ENCODE peak calls at places on chromosomes 12 and 14, in ten cellular contexts. One of them, this sample, is unnamed.

GRCh38 chr14:106039400-106039799 is 513.0 kb downstream of the TMEM121 start:
- DNase-seq in GM12864: no peak
- DNase-seq in RWPE1: peak; percentile 7
- DNase-seq in activated B cell treated with CpG ODN at 0.5 μM for 24 hours: peak; percentile 24
- DNase-seq in prostate gland: no peak
- DNase-seq in coronary artery: no peak
- DNase-seq in HFFc6: no peak
- DNase-seq in MCF 10A: peak; percentile 35
- DNase-seq in mammary epithelial cell: no peak
- DNase-seq in GM20000: peak; percentile 9
- DNase-seq in this sample: peak; percentile 56

GRCh38 chr14:35287481-35288013 is 4.6 kb upstream of the PSMA6 start:
- DNase-seq in mammary epithelial cell: peak; percentile 52
- DNase-seq in GM12864: peak; percentile 22
- DNase-seq in RWPE1: no peak
- DNase-seq in coronary artery: no peak
- DNase-seq in activated B cell treated with CpG ODN at 0.5 μM for 24 hours: no peak
- DNase-seq in prostate gland: no peak
- DNase-seq in HFFc6: no peak
- DNase-seq in GM20000: no peak
- DNase-seq in MCF 10A: peak; percentile 62
- DNase-seq in this sample: no peak

GRCh38 chr14:82725188-82725587 is 1191.5 kb upstream of the SEL1L start:
- DNase-seq in mammary epithelial cell: no peak
- DNase-seq in GM12864: no peak
- DNase-seq in GM20000: no peak
- DNase-seq in RWPE1: no peak
- DNase-seq in activated B cell treated with CpG ODN at 0.5 μM for 24 hours: no peak
- DNase-seq in coronary artery: no peak
- DNase-seq in MCF 10A: peak; percentile 45
- DNase-seq in HFFc6: no peak
- DNase-seq in prostate gland: no peak
- DNase-seq in this sample: no peak

GRCh38 chr12:120849765-120850164 is 54.4 kb downstream of the SPPL3 start:
- DNase-seq in prostate gland: peak; percentile 21
- DNase-seq in activated B cell treated with CpG ODN at 0.5 μM for 24 hours: no peak
- DNase-seq in RWPE1: peak; percentile 60
- DNase-seq in mammary epithelial cell: peak; percentile 88
- DNase-seq in MCF 10A: peak; percentile 63
- DNase-seq in GM12864: no peak
- DNase-seq in coronary artery: no peak
- DNase-seq in GM20000: no peak
- DNase-seq in HFFc6: peak; percentile 42
- DNase-seq in this sample: no peak

GRCh38 chr12:85825751-85826150 is 10.5 kb downstream of the RASSF9 start:
- DNase-seq in RWPE1: no peak
- DNase-seq in MCF 10A: no peak
- DNase-seq in GM12864: no peak
- DNase-seq in activated B cell treated with CpG ODN at 0.5 μM for 24 hours: no peak
- DNase-seq in coronary artery: no peak
- DNase-seq in HFFc6: no peak
- DNase-seq in prostate gland: no peak
- DNase-seq in mammary epithelial cell: peak; percentile 89
- DNase-seq in GM20000: no peak
- DNase-seq in this sample: no peak

GRCh38 chr14:91041450-91041849 is 19.0 kb downstream of the RPS6KA5 start:
- DNase-seq in GM12864: no peak
- DNase-seq in mammary epithelial cell: no peak
- DNase-seq in coronary artery: no peak
- DNase-seq in GM20000: no peak
- DNase-seq in activated B cell treated with CpG ODN at 0.5 μM for 24 hours: no peak
- DNase-seq in prostate gland: no peak
- DNase-seq in HFFc6: no peak
- DNase-seq in RWPE1: no peak
- DNase-seq in MCF 10A: no peak
- DNase-seq in this sample: no peak

GRCh38 chr12:51323966-51324895 is at the start of gene BIN2:
- DNase-seq in mammary epithelial cell: no peak
- DNase-seq in prostate gland: no peak
- DNase-seq in RWPE1: no peak
- DNase-seq in GM20000: peak; percentile 84
- DNase-seq in GM12864: no peak
- DNase-seq in coronary artery: no peak
- DNase-seq in activated B cell treated with CpG ODN at 0.5 μM for 24 hours: peak; percentile 91
- DNase-seq in HFFc6: no peak
- DNase-seq in MCF 10A: no peak
- DNase-seq in this sample: peak; percentile 98

GRCh38 chr14:75562048-75562447 is 16.4 kb upstream of the FLVCR2 start:
- DNase-seq in activated B cell treated with CpG ODN at 0.5 μM for 24 hours: no peak
- DNase-seq in RWPE1: no peak
- DNase-seq in HFFc6: no peak
- DNase-seq in prostate gland: no peak
- DNase-seq in mammary epithelial cell: peak; percentile 34
- DNase-seq in MCF 10A: peak; percentile 26
- DNase-seq in GM12864: no peak
- DNase-seq in coronary artery: no peak
- DNase-seq in GM20000: no peak
- DNase-seq in this sample: no peak

GRCh38 chr14:89331398-89331797 is 85.6 kb downstream of the FOXN3 start:
- DNase-seq in prostate gland: no peak
- DNase-seq in HFFc6: no peak
- DNase-seq in mammary epithelial cell: no peak
- DNase-seq in activated B cell treated with CpG ODN at 0.5 μM for 24 hours: no peak
- DNase-seq in GM20000: peak; percentile 60
- DNase-seq in MCF 10A: no peak
- DNase-seq in RWPE1: no peak
- DNase-seq in coronary artery: no peak
- DNase-seq in GM12864: peak; percentile 92
- DNase-seq in this sample: peak; percentile 23

GRCh38 chr12:23657598-23657997 is 291.9 kb downstream of the SOX5 start:
- DNase-seq in coronary artery: no peak
- DNase-seq in MCF 10A: no peak
- DNase-seq in GM12864: no peak
- DNase-seq in RWPE1: no peak
- DNase-seq in GM20000: no peak
- DNase-seq in mammary epithelial cell: no peak
- DNase-seq in prostate gland: no peak
- DNase-seq in activated B cell treated with CpG ODN at 0.5 μM for 24 hours: no peak
- DNase-seq in HFFc6: no peak
- DNase-seq in this sample: no peak

GRCh38 chr12:67534671-67535070 is 113.9 kb upstream of the DYRK2 start:
- DNase-seq in HFFc6: peak; percentile 85
- DNase-seq in mammary epithelial cell: peak; percentile 70
- DNase-seq in GM12864: no peak
- DNase-seq in GM20000: no peak
- DNase-seq in MCF 10A: peak; percentile 79
- DNase-seq in coronary artery: no peak
- DNase-seq in prostate gland: no peak
- DNase-seq in RWPE1: peak; percentile 77
- DNase-seq in activated B cell treated with CpG ODN at 0.5 μM for 24 hours: no peak
- DNase-seq in this sample: no peak

GRCh38 chr12:105337391-105337790 is 6.9 kb downstream of the C12orf75 start:
- DNase-seq in RWPE1: no peak
- DNase-seq in coronary artery: no peak
- DNase-seq in GM20000: no peak
- DNase-seq in mammary epithelial cell: no peak
- DNase-seq in GM12864: no peak
- DNase-seq in prostate gland: no peak
- DNase-seq in MCF 10A: no peak
- DNase-seq in HFFc6: no peak
- DNase-seq in activated B cell treated with CpG ODN at 0.5 μM for 24 hours: no peak
- DNase-seq in this sample: peak; percentile 87

DNA sequence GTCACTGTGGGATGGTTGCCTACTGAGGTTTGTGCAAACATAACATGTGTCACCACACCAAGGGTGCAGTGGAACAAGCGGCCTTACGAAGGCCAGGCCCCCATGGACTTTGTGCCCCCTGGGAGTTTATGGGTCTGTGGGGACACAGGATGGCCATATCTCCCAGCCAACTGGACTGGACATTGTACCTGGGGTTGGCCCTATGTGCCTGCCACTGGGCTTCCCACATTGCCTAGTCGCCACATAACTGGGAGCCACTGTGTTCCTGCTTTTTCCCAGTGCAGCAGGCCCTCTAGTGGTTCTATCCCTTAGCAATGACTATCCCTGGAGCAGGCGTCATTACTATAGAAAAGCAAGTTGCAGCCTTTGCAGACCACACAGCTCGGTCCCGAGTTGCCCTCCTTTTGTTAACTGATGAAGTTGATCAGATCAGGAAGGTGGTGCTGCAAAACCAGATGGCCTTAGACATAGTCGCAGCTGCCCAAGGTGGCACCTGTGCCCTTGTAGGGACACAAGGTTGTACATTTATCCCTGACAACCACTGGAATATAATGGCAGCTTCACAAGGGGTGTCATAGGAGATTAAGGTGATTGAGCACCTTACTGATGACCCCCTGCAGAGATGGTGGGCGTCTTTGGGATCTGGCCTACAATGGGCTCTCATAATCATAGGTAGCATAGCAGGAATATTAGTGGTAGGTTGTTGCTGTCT is 15.2 kb upstream of the RNASE12 start:
- DNase-seq in RWPE1: no peak
- DNase-seq in HFFc6: peak; percentile 49
- DNase-seq in MCF 10A: peak; percentile 60
- DNase-seq in GM12864: no peak
- DNase-seq in prostate gland: peak; percentile 26
- DNase-seq in activated B cell treated with CpG ODN at 0.5 μM for 24 hours: no peak
- DNase-seq in GM20000: peak; percentile 21
- DNase-seq in mammary epithelial cell: peak; percentile 47
- DNase-seq in coronary artery: no peak
- DNase-seq in this sample: peak; percentile 73
- TF ChIP-seq CTCF in RWPE1: peak; percentile 36
- TF ChIP-seq CTCF in HFFc6: peak; percentile 80
- TF ChIP-seq CTCF in MCF 10A: peak; percentile 54
- TF ChIP-seq CTCF in GM12864: peak; percentile 56
- TF ChIP-seq CTCF in prostate gland: peak; percentile 38
- TF ChIP-seq CTCF in activated B cell treated with CpG ODN at 0.5 μM for 24 hours: no peak
- TF ChIP-seq CTCF in GM20000: peak; percentile 16
- TF ChIP-seq CTCF in mammary epithelial cell: peak; percentile 77
- TF ChIP-seq CTCF in coronary artery: no peak
- TF ChIP-seq CTCF in this sample: peak; percentile 67

GRCh38 chr14:87332001-87332400 is 661.0 kb downstream of the GALC start:
- DNase-seq in HFFc6: no peak
- DNase-seq in prostate gland: no peak
- DNase-seq in RWPE1: peak; percentile 32
- DNase-seq in coronary artery: no peak
- DNase-seq in MCF 10A: peak; percentile 59
- DNase-seq in activated B cell treated with CpG ODN at 0.5 μM for 24 hours: no peak
- DNase-seq in mammary epithelial cell: peak; percentile 71
- DNase-seq in GM20000: no peak
- DNase-seq in GM12864: no peak
- DNase-seq in this sample: no peak

DNA sequence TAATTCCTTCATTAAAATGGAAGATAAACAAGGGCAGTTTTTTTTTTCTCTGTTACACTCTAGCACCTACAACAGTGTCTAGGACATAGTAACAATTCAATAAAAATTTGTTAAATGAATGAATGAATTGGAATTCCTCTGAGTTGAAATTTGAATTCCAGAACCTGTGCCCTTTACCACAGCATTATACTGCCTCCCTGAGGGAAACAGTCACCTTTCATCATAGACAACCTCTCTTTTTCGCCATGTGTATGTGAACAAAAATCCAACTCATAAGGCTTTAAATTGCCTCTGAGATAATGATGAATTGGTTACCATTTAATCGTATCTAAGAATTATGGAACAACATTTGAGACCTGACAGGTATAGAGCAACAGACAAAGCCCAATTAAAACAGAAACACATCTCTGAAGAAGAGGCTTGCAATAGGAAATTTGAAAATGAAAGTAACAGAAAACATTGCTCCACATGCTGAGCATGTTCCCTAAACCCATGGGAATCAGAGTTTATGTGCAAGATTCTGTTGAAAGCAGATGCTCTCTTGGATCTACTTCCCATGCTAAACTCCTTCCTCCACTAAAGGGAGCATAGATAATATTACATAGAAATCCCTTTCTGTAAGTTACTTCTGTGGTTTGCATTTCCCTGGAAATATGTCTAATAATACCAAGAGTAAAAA is 657.8 kb downstream of the GALC start:
- DNase-seq in MCF 10A: peak; percentile 40
- DNase-seq in GM20000: no peak
- DNase-seq in mammary epithelial cell: peak; percentile 8
- DNase-seq in prostate gland: no peak
- DNase-seq in GM12864: no peak
- DNase-seq in coronary artery: no peak
- DNase-seq in activated B cell treated with CpG ODN at 0.5 μM for 24 hours: no peak
- DNase-seq in RWPE1: peak; percentile 20
- DNase-seq in HFFc6: no peak
- DNase-seq in this sample: no peak
- TF ChIP-seq CTCF in MCF 10A: peak; percentile 28
- TF ChIP-seq CTCF in GM20000: no peak
- TF ChIP-seq CTCF in mammary epithelial cell: peak; percentile 48
- TF ChIP-seq CTCF in prostate gland: no peak
- TF ChIP-seq CTCF in GM12864: no peak
- TF ChIP-seq CTCF in coronary artery: no peak
- TF ChIP-seq CTCF in activated B cell treated with CpG ODN at 0.5 μM for 24 hours: no peak
- TF ChIP-seq CTCF in RWPE1: no peak
- TF ChIP-seq CTCF in HFFc6: no peak
- TF ChIP-seq CTCF in this sample: no peak

GRCh38 chr12:53097564-53098353 is at the start of gene IGFBP6:
- DNase-seq in RWPE1: peak; percentile 45
- DNase-seq in HFFc6: peak; percentile 16
- DNase-seq in mammary epithelial cell: peak; percentile 55
- DNase-seq in coronary artery: no peak
- DNase-seq in activated B cell treated with CpG ODN at 0.5 μM for 24 hours: peak; percentile 59
- DNase-seq in MCF 10A: peak; percentile 62
- DNase-seq in GM12864: no peak
- DNase-seq in prostate gland: no peak
- DNase-seq in GM20000: no peak
- DNase-seq in this sample: peak; percentile 68
- TF ChIP-seq CTCF in RWPE1: no peak
- TF ChIP-seq CTCF in HFFc6: peak; percentile 26
- TF ChIP-seq CTCF in mammary epithelial cell: no peak
- TF ChIP-seq CTCF in coronary artery: no peak
- TF ChIP-seq CTCF in activated B cell treated with CpG ODN at 0.5 μM for 24 hours: no peak
- TF ChIP-seq CTCF in MCF 10A: no peak
- TF ChIP-seq CTCF in GM12864: no peak
- TF ChIP-seq CTCF in prostate gland: peak; percentile 40
- TF ChIP-seq CTCF in GM20000: no peak
- TF ChIP-seq CTCF in this sample: no peak

DNA sequence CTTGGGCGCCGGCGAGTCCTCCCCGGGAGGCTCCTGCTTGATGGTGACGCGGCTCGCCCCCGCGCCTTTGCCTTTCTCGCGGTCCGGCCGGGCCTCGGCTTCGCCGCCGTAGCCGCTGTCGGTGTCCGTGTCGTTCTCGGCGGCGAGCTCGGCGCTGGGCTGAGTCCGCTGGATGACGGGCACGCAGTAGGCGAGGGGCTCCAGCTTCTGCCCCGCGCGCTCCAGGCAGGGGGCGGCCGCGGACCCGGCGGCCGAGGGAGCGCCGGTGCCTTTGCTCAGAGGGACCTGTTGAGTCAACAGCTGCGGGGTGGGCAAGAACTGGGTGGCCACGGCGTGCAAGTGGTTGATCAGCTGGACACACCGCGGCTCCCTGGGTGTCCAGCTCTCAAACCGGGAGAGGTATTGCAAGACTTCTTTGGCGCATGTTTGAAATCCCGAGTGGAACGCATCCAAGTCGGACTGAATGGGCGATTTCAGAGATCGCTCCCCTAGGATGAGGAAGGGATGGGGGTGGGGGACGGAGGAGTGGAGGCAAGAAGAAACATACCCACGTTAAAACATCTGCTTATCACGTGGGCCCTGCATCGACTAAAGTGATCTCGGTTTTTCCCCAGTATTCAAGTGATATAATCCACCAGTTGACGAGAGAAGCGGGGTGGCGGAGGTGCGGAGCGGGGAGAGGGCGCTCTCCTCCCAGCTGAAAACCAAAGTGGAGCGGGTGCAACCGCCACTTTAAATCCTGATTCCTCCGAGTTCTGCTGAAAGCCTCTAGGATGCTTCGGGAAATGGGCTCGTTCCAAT is 2.0 kb downstream of the BHLHE41 start:
- DNase-seq in HFFc6: peak; percentile 68
- DNase-seq in MCF 10A: peak; percentile 70
- DNase-seq in GM20000: peak; percentile 71
- DNase-seq in GM12864: no peak
- DNase-seq in prostate gland: peak; percentile 64
- DNase-seq in activated B cell treated with CpG ODN at 0.5 μM for 24 hours: no peak
- DNase-seq in mammary epithelial cell: peak; percentile 80
- DNase-seq in RWPE1: no peak
- DNase-seq in coronary artery: peak; percentile 86
- DNase-seq in this sample: peak; percentile 86
- TF ChIP-seq CTCF in HFFc6: peak; percentile 67
- TF ChIP-seq CTCF in MCF 10A: peak; percentile 41
- TF ChIP-seq CTCF in GM20000: peak; percentile 25
- TF ChIP-seq CTCF in GM12864: peak; percentile 38
- TF ChIP-seq CTCF in prostate gland: peak; percentile 44
- TF ChIP-seq CTCF in activated B cell treated with CpG ODN at 0.5 μM for 24 hours: no peak
- TF ChIP-seq CTCF in mammary epithelial cell: peak; percentile 64
- TF ChIP-seq CTCF in RWPE1: peak; percentile 23
- TF ChIP-seq CTCF in coronary artery: no peak
- TF ChIP-seq CTCF in this sample: peak; percentile 61